ENCODE peak calls at places on chromosomes 2 and 18, in six cellular contexts. Z is iPS DF 6.9, C is neural progenitor cell, G is astrocyte, V is breast epithelium, I is body of pancreas. F is an unnamed sample. For H3K4me1, the result is how much of the 10 kb centered on the place peaks cover.

GRCh38 chr2:155846249-155846648 is 486.3 kb downstream of the NR4A2 start:
- DNase-seq in Z (no peak), G (peak), V (no peak), C (no peak), I (no peak), F (no peak)

GRCh38 chr2:144520718-144521487 is 984 bp upstream of the ZEB2 start:
- DNase-seq in C (no peak), V (no peak), I (no peak), Z (no peak), G (no peak), F (no peak)

GRCh38 chr2:111982822-111983221 is 72.2 kb upstream of the TMEM87B start:
- DNase-seq in I (no peak), G (no peak), C (no peak), V (no peak), Z (no peak), F (no peak)

GRCh38 chr18:58297198-58297597 is 253.2 kb downstream of the NEDD4L start:
- DNase-seq in C (no peak), V (no peak), I (no peak), Z (no peak), G (peak), F (no peak)

GRCh38 chr2:3479430-3480320 is 39.7 kb downstream of the ADI1 start:
- DNase-seq in C (no peak), I (no peak), V (no peak), G (no peak), Z (no peak), F (no peak)

GRCh38 chr2:11559066-11559785 is 25.4 kb downstream of the GREB1 start:
- DNase-seq in G (no peak), C (peak), I (no peak), V (no peak), Z (no peak), F (no peak)

GRCh38 chr2:157327621-157328102 is 2.0 kb upstream of the ERMN start:
- DNase-seq in G (peak), V (peak), C (peak), I (peak), Z (peak), F (peak)

GRCh38 chr18:74804677-74805076 is 207.0 kb downstream of the ZNF407 start:
- DNase-seq in C (no peak), G (no peak), V (no peak), Z (no peak), I (no peak), F (no peak)

GRCh38 chr2:237354930-237355329 is 59.0 kb downstream of the COL6A3 start:
- DNase-seq in Z (no peak), C (no peak), V (no peak), G (peak), I (no peak), F (no peak)

GRCh38 chr2:11963966-11964365 is 217.5 kb downstream of the LPIN1 start:
- DNase-seq in Z (no peak), C (no peak), I (no peak), V (no peak), G (no peak), F (no peak)

GRCh38 chr2:9232166-9232479 is 25.5 kb downstream of the ASAP2 start:
- DNase-seq in I (no peak), G (no peak), C (no peak), V (no peak), Z (no peak), F (no peak)
- H3K4me1 ChIP-seq in I (under half), G (half or more), C (under half), V (under half), Z (under half), F (half or more)

GRCh38 chr18:46366977-46367376 is 262.8 kb downstream of the HAUS1 start:
- DNase-seq in G (no peak), C (no peak), V (no peak), I (no peak), Z (no peak), F (no peak)
- H3K4me1 ChIP-seq in G (under half), C (under half), V (under half), I (under half), Z (under half), F (under half)

GRCh38 chr2:217856159-217856558 is 146.6 kb downstream of the TNS1 start:
- DNase-seq in C (no peak), V (no peak), I (no peak), G (no peak), Z (no peak), F (no peak)
- H3K4me1 ChIP-seq in C (under half), V (under half), I (under half), G (under half), Z (under half), F (half or more)

GRCh38 chr2:101779190-101779589 is 81.7 kb downstream of the MAP4K4 start:
- DNase-seq in G (no peak), C (no peak), I (no peak), V (no peak), Z (no peak), F (no peak)

GRCh38 chr2:101776172-101777043 is 78.9 kb downstream of the MAP4K4 start:
- DNase-seq in I (no peak), Z (no peak), V (no peak), G (no peak), C (peak), F (no peak)

GRCh38 chr2:101777337-101777736 is 79.8 kb downstream of the MAP4K4 start:
- DNase-seq in G (no peak), I (no peak), Z (no peak), C (no peak), V (no peak), F (no peak)

GRCh38 chr2:101779652-101780051 is 82.1 kb downstream of the MAP4K4 start:
- DNase-seq in I (no peak), C (no peak), Z (no peak), G (no peak), V (no peak), F (no peak)

GRCh38 chr2:101778102-101778501 is 80.6 kb downstream of the MAP4K4 start:
- DNase-seq in V (no peak), G (no peak), I (no peak), C (no peak), Z (no peak), F (no peak)
- H3K4me1 ChIP-seq in V (under half), G (under half), I (under half), C (half or more), Z (under half), F (under half)

GRCh38 chr2:239294571-239295054 is 106.2 kb downstream of the HDAC4 start:
- DNase-seq in C (no peak), V (peak), G (no peak), Z (no peak), I (no peak), F (no peak)
- H3K4me1 ChIP-seq in C (half or more), V (under half), G (under half), Z (under half), I (half or more), F (half or more)

GRCh38 chr2:196167666-196168065 is 3.7 kb downstream of the STK17B start:
- DNase-seq in I (no peak), Z (no peak), V (no peak), C (peak), G (no peak), F (no peak)
- H3K4me1 ChIP-seq in I (under half), Z (under half), V (under half), C (under half), G (under half), F (under half)